ENCODE peak calls at places on chromosomes 11 and 22, in eight cellular contexts. G is fibroblast of mammary gland, L is H1, K is neuronal stem cell, U is astrocyte of the spinal cord, M is astrocyte of the cerebellum, P is A673, R is adrenal gland. A is an unnamed sample.

GRCh38 chr22:46829140-46829891 is 66.9 kb downstream of the TBC1D22A start:
- DNase-seq in G (peak), L (peak), K (no peak), U (peak), M (peak), P (peak), R (peak), A (peak)

GRCh38 chr22:44304354-44304753 is 8.4 kb downstream of the SHISAL1 start:
- DNase-seq in G (peak), L (no peak), K (no peak), U (peak), M (no peak), P (no peak), R (no peak), A (peak)

GRCh38 chr11:94325681-94326080 is 21.3 kb downstream of the IZUMO1R start:
- DNase-seq in G (peak), L (peak), K (peak), U (no peak), M (no peak), P (peak), R (no peak), A (no peak)

GRCh38 chr11:44096360-44097188 is 1.1 kb downstream of the EXT2 start:
- DNase-seq in G (peak), L (no peak), K (no peak), U (peak), M (no peak), P (peak), R (no peak), A (peak)

GRCh38 chr11:24046731-24047130 is 450.1 kb upstream of the LUZP2 start:
- DNase-seq in G (peak), L (no peak), K (no peak), U (no peak), M (no peak), P (no peak), R (no peak), A (no peak)

GRCh38 chr22:40334060-40334459 is 12.2 kb upstream of the ADSL start:
- DNase-seq in G (no peak), L (no peak), K (no peak), U (no peak), M (no peak), P (no peak), R (no peak), A (no peak)

GRCh38 chr22:28817919-28818859 is 17.8 kb upstream of the XBP1 start:
- DNase-seq in G (no peak), L (no peak), K (no peak), U (no peak), M (no peak), P (no peak), R (peak), A (no peak)

GRCh38 chr11:100890779-100891178 is 203.7 kb downstream of the ARHGAP42 start:
- DNase-seq in G (peak), L (no peak), K (no peak), U (peak), M (peak), P (no peak), R (no peak), A (peak)

GRCh38 chr22:49671331-49672012 is 156.2 kb downstream of the BRD1 start:
- DNase-seq in G (no peak), L (peak), K (no peak), U (no peak), M (no peak), P (no peak), R (no peak), A (no peak)

GRCh38 chr11:61061081-61061826 is 41.0 kb upstream of the CD5 start:
- DNase-seq in G (peak), L (no peak), K (no peak), U (peak), M (no peak), P (no peak), R (no peak), A (peak)

GRCh38 chr22:36741204-36741793 is 34.6 kb downstream of the IFT27 start:
- DNase-seq in G (peak), L (no peak), K (no peak), U (no peak), M (no peak), P (peak), R (peak), A (no peak)

GRCh38 chr11:77075425-77075905 is 8.7 kb downstream of the CAPN5 start:
- DNase-seq in G (no peak), L (no peak), K (no peak), U (no peak), M (no peak), P (no peak), R (peak), A (no peak)
- H3K4me3 ChIP-seq in G (no peak), L (no peak), K (no peak), U (no peak), M (no peak), P (no peak), R (no peak), A (no peak)

GRCh38 chr11:118910309-118911112 is 15.2 kb downstream of the BCL9L start:
- DNase-seq in G (peak), L (peak), K (no peak), U (peak), M (peak), P (peak), R (peak), A (peak)

GRCh38 chr11:118908264-118908663 is 17.5 kb downstream of the BCL9L start:
- DNase-seq in G (no peak), L (no peak), K (no peak), U (no peak), M (no peak), P (no peak), R (no peak), A (no peak)

GRCh38 chr11:118909619-118910308 is 16.0 kb downstream of the BCL9L start:
- DNase-seq in G (no peak), L (peak), K (no peak), U (peak), M (no peak), P (peak), R (no peak), A (peak)

GRCh38 chr11:118907749-118908106 is 18.0 kb downstream of the BCL9L start:
- DNase-seq in G (peak), L (no peak), K (no peak), U (no peak), M (no peak), P (peak), R (no peak), A (peak)

DNA sequence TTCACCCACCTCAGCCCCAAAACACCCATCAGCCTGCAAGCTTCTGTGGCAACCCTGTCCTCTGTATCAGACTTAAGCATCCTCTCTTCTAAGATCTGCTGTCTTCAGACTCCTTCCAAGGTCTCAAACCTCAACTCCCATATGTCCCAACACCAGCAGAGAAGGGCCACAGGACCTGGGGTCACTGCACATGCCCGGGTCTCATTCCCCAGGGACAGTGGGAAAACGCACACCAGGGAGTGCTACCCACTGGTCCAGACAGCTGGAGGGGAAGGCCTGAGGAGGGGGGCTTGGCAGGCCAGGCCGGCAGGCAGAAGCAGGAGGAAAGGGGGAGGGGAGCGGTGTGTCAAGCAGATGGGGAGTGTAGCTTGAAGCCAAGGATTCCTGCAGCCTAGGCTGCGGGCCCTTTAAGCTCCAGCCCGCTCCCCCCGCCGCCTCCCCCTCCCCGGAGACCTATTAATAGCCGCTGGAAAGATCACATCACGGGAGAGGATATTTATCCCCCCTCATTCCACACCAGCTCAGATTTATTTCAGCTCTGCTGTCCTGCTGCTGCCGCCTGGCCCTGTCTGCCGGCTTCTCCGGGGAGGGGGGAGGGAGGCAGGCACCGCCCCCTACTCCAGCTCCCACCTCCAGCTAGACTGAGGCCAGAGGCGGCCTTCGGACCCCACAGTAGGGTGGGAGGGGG is 16.7 kb downstream of the BCL9L start:
- DNase-seq in G (peak), L (peak), K (no peak), U (peak), M (peak), P (peak), R (peak), A (peak)
- H3K4me3 ChIP-seq in G (peak), L (peak), K (peak), U (peak), M (peak), P (peak), R (peak), A (peak)

GRCh38 chr11:75557649-75558494 is 4.2 kb upstream of the SERPINH1 start:
- DNase-seq in G (peak), L (no peak), K (no peak), U (peak), M (peak), P (peak), R (peak), A (peak)
- H3K4me3 ChIP-seq in G (peak), L (no peak), K (no peak), U (no peak), M (no peak), P (no peak), R (peak), A (peak)

GRCh38 chr11:9228086-9228485 is 37.1 kb downstream of the DENND5A start:
- DNase-seq in G (no peak), L (peak), K (no peak), U (no peak), M (no peak), P (no peak), R (no peak), A (no peak)

GRCh38 chr11:9226514-9226913 is 38.6 kb downstream of the DENND5A start:
- DNase-seq in G (no peak), L (no peak), K (no peak), U (no peak), M (no peak), P (no peak), R (no peak), A (no peak)

GRCh38 chr11:9232482-9232881 is 32.7 kb downstream of the DENND5A start:
- DNase-seq in G (no peak), L (no peak), K (no peak), U (no peak), M (no peak), P (no peak), R (no peak), A (no peak)

GRCh38 chr11:9230291-9230690 is 34.9 kb downstream of the DENND5A start:
- DNase-seq in G (no peak), L (no peak), K (no peak), U (no peak), M (no peak), P (no peak), R (no peak), A (no peak)

GRCh38 chr11:9231848-9232177 is 33.3 kb downstream of the DENND5A start:
- DNase-seq in G (peak), L (no peak), K (no peak), U (peak), M (no peak), P (no peak), R (no peak), A (peak)
- H3K4me3 ChIP-seq in G (no peak), L (peak), K (no peak), U (no peak), M (no peak), P (no peak), R (peak), A (no peak)

DNA sequence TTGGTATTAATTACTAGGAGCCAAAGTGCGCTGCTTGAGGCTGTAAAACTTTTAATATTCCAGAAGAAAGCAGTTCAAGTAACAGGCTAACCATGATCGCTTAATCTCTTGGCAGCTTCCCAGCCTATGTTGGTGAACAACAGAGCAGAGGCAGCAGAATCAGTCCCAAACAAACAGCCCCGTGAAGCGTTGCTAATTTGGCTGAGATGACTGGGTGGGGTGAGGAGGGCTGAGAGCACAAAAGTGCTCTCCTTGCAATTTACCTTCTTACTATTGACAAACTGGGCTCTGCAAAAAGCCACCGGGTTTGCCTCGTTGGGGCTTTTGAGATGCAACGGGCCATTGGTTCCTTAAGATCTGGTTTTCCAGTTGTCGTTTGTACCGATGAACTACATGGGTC is 407.4 kb upstream of the CADM1 start:
- DNase-seq in G (no peak), L (no peak), K (peak), U (no peak), M (no peak), P (peak), R (no peak), A (no peak)
- H3K4me3 ChIP-seq in G (no peak), L (no peak), K (no peak), U (no peak), M (no peak), P (no peak), R (no peak), A (no peak)